ENCODE peak calls at places on chromosome 20, in four cellular contexts. One of them, this sample, is unnamed.

GRCh38 chr20:48716086-48716485 is 111.7 kb downstream of the PREX1 start:
- DNase-seq in uterus: no peak
- DNase-seq in heart left ventricle: no peak
- DNase-seq in stomach: no peak
- DNase-seq in this sample: no peak

GRCh38 chr20:36314734-36315544 is 8.8 kb downstream of the DLGAP4 start:
- DNase-seq in uterus: no peak
- DNase-seq in heart left ventricle: no peak
- DNase-seq in stomach: no peak
- DNase-seq in this sample: no peak

GRCh38 chr20:25242231-25242630 is 5.7 kb upstream of the PYGB start:
- DNase-seq in uterus: no peak
- DNase-seq in heart left ventricle: no peak
- DNase-seq in stomach: no peak
- DNase-seq in this sample: no peak

GRCh38 chr20:62489186-62489939 is 13.6 kb upstream of the GATA5 start:
- DNase-seq in uterus: no peak
- DNase-seq in heart left ventricle: no peak
- DNase-seq in stomach: no peak
- DNase-seq in this sample: no peak

GRCh38 chr20:32978009-32978335 is 26.3 kb downstream of the SUN5 start:
- DNase-seq in uterus: no peak
- DNase-seq in heart left ventricle: no peak
- DNase-seq in stomach: no peak
- DNase-seq in this sample: no peak

GRCh38 chr20:4371623-4372246 is 350.0 kb upstream of the PRND start:
- DNase-seq in uterus: no peak
- DNase-seq in heart left ventricle: no peak
- DNase-seq in stomach: no peak
- DNase-seq in this sample: no peak

GRCh38 chr20:59359908-59360307 is 59.5 kb downstream of the EDN3 start:
- DNase-seq in uterus: no peak
- DNase-seq in heart left ventricle: no peak
- DNase-seq in stomach: no peak
- DNase-seq in this sample: no peak

GRCh38 chr20:49987868-49988690 is 5.3 kb downstream of the SNAI1 start:
- DNase-seq in uterus: no peak
- DNase-seq in heart left ventricle: no peak
- DNase-seq in stomach: no peak
- DNase-seq in this sample: no peak

GRCh38 chr20:17749979-17750721 is 50.4 kb downstream of the BANF2 start:
- DNase-seq in uterus: peak
- DNase-seq in heart left ventricle: peak
- DNase-seq in stomach: peak
- DNase-seq in this sample: peak

GRCh38 chr20:48767269-48767960 is 60.4 kb downstream of the PREX1 start:
- DNase-seq in uterus: no peak
- DNase-seq in heart left ventricle: no peak
- DNase-seq in stomach: no peak
- DNase-seq in this sample: no peak

GRCh38 chr20:25061103-25061799 is 3.3 kb upstream of the ACSS1 start:
- DNase-seq in uterus: no peak
- DNase-seq in heart left ventricle: no peak
- DNase-seq in stomach: peak
- DNase-seq in this sample: no peak

GRCh38 chr20:59743308-59743707 is 139.0 kb downstream of the PHACTR3 start:
- DNase-seq in uterus: no peak
- DNase-seq in heart left ventricle: no peak
- DNase-seq in stomach: no peak
- DNase-seq in this sample: no peak

GRCh38 chr20:36542516-36543186 is 1.3 kb downstream of the MYL9 start:
- DNase-seq in uterus: no peak
- DNase-seq in heart left ventricle: no peak
- DNase-seq in stomach: no peak
- DNase-seq in this sample: no peak

GRCh38 chr20:22586645-22587310 is 2.4 kb upstream of the FOXA2 start:
- DNase-seq in uterus: no peak
- DNase-seq in heart left ventricle: no peak
- DNase-seq in stomach: peak
- DNase-seq in this sample: no peak

GRCh38 chr20:57553376-57554018 is 7.4 kb upstream of the PCK1 start:
- DNase-seq in uterus: no peak
- DNase-seq in heart left ventricle: no peak
- DNase-seq in stomach: no peak
- DNase-seq in this sample: no peak

GRCh38 chr20:53834044-53834442 is 236.4 kb downstream of the BCAS1 start:
- DNase-seq in uterus: no peak
- DNase-seq in heart left ventricle: no peak
- DNase-seq in stomach: no peak
- DNase-seq in this sample: no peak

GRCh38 chr20:38748097-38748862 is at the start of gene ACTR5:
- DNase-seq in uterus: peak
- DNase-seq in heart left ventricle: peak
- DNase-seq in stomach: peak
- DNase-seq in this sample: peak
- TF ChIP-seq POLR2A in uterus: peak
- TF ChIP-seq POLR2A in heart left ventricle: no peak
- TF ChIP-seq POLR2A in stomach: no peak
- TF ChIP-seq POLR2A in this sample: peak

DNA sequence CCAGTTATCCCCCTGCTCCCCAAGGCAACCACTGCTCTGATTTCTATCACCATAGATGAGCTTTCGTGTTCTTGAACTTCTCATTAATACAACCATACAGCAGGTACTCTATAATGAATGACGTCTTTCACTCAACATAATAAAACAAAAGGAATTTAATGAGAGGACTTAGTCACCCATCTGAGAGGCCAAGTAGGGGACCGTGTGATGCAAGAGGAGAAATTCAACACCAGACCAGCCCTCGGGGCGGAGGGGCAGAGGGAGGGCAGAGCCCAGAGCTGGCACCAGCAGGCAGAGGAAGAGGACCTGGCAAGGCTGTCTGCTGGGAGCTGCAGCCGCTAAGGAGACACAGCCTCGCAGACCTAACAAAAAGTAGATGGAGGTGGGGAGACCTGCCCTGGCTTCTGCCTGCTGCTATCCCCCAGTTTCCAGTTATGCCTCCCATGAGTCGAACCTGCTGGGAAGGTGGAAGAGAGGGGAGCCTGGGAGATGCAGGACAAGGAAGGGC is 13.7 kb downstream of the CCN5 start:
- DNase-seq in uterus: no peak
- DNase-seq in heart left ventricle: peak
- DNase-seq in stomach: peak
- DNase-seq in this sample: peak
- TF ChIP-seq POLR2A in uterus: no peak
- TF ChIP-seq POLR2A in heart left ventricle: no peak
- TF ChIP-seq POLR2A in stomach: no peak
- TF ChIP-seq POLR2A in this sample: no peak

GRCh38 chr20:31667315-31668285 is 29.9 kb downstream of the COX4I2 start:
- DNase-seq in uterus: no peak
- DNase-seq in heart left ventricle: peak
- DNase-seq in stomach: no peak
- DNase-seq in this sample: no peak
- TF ChIP-seq POLR2A in uterus: no peak
- TF ChIP-seq POLR2A in heart left ventricle: no peak
- TF ChIP-seq POLR2A in stomach: no peak
- TF ChIP-seq POLR2A in this sample: no peak

GRCh38 chr20:47318596-47319516 is 37.6 kb downstream of the ZMYND8 start:
- DNase-seq in uterus: peak
- DNase-seq in heart left ventricle: peak
- DNase-seq in stomach: peak
- DNase-seq in this sample: peak

GRCh38 chr20:47318027-47318595 is 38.4 kb downstream of the ZMYND8 start:
- DNase-seq in uterus: peak
- DNase-seq in heart left ventricle: peak
- DNase-seq in stomach: no peak
- DNase-seq in this sample: peak

GRCh38 chr20:47317127-47317895 is 39.2 kb downstream of the ZMYND8 start:
- DNase-seq in uterus: peak
- DNase-seq in heart left ventricle: peak
- DNase-seq in stomach: peak
- DNase-seq in this sample: peak

GRCh38 chr20:47319517-47320252 is 36.8 kb downstream of the ZMYND8 start:
- DNase-seq in uterus: peak
- DNase-seq in heart left ventricle: peak
- DNase-seq in stomach: peak
- DNase-seq in this sample: no peak

DNA sequence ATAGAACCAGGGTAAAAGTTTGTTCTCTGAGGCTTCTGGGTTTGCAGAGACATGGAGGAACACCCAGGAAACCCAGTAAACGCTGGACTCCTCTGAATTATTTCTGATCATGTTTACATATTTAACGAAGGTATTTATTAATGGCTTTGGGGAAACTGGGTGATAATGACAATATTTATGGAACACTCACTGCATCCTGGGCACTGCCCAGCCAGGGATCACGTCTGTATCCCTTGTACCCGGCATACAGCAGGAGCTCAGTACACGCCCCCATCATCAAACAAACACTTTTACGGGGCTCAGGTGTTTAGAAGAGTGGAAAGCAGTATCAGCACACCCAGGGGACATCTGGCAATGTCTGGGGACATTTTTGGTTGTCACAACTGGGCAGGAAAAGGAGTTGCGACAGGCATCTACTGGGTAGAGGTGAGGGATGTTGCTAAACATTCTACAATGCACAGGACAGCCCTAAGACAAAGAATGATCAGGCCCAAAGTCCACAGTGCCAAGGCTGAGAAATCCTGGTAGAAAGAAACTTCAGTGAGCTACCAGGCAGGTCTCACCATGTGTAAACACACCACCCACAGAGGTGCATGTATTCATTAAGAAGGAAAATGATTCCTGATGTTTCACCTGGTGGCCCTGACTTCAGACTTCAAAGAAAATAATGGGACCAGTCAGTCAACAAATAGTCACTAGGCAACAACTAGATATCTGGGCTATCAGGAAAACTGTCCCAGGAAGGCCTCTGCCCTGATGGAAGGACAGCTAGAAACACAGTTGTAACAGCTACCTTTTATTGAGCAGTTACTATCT is 35.3 kb downstream of the ZMYND8 start:
- DNase-seq in uterus: no peak
- DNase-seq in heart left ventricle: no peak
- DNase-seq in stomach: peak
- DNase-seq in this sample: no peak
- TF ChIP-seq POLR2A in uterus: no peak
- TF ChIP-seq POLR2A in heart left ventricle: no peak
- TF ChIP-seq POLR2A in stomach: no peak
- TF ChIP-seq POLR2A in this sample: no peak

DNA sequence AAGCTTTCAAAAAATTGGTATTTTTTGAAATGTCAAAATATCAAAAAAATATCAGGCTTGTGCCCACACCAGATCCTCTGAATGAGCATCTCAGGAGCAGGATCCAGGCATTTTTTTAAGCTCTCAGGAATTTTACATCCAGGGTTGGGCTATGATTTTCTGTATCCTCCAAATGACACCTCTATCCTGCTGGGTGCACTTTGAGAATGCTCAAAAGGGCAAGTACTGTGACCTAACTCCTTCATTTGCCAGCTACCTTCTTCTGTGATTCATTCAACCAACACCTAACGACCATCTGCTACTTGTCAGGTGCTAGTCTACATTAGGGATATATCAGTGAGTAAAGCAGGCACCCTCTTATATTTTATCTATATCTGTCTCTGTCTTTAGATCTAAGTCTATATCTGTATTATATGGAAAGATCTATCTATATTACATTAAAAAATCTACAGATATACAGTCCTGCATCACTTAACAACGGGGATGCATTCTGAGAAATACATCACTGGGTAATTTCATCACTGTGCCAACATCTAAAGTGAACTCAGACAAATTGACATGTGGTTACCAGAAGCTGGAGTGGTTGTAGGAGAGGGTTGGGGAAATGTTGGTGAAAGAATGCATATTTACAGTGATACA is 131.6 kb downstream of the KIF16B start:
- DNase-seq in uterus: no peak
- DNase-seq in heart left ventricle: no peak
- DNase-seq in stomach: no peak
- DNase-seq in this sample: no peak
- TF ChIP-seq POLR2A in uterus: no peak
- TF ChIP-seq POLR2A in heart left ventricle: no peak
- TF ChIP-seq POLR2A in stomach: no peak
- TF ChIP-seq POLR2A in this sample: no peak

GRCh38 chr20:51022803-51023616 is at the start of gene KCNG1:
- DNase-seq in uterus: peak
- DNase-seq in heart left ventricle: peak
- DNase-seq in stomach: peak
- DNase-seq in this sample: no peak
- TF ChIP-seq POLR2A in uterus: peak
- TF ChIP-seq POLR2A in heart left ventricle: no peak
- TF ChIP-seq POLR2A in stomach: no peak
- TF ChIP-seq POLR2A in this sample: no peak